ENCODE peak calls at places on chromosomes 16 and 17, in nine cellular contexts. X is activated CD4-positive, alpha-beta T cell treated with anti-CD3 and anti-CD28 coated beads, Interleukin-2, amount 50 U/mL, for 1 hour; N is iris pigment epithelial cell; Z is Caco-2; I is hypothalamus; F is activated naive CD4-positive, alpha-beta T cell treated with anti-CD3 and anti-CD28 coated beads, Interleukin-2, amount 10 ng/mL, durations not matched to agents 7 days and 5 days; E is naive B cell; K is neural crest cell; J is activated naive CD8-positive, alpha-beta T cell treated with anti-CD3 and anti-CD28 coated beads, Interleukin-2, amount 50 U/mL, for 24 hours. S is an unnamed sample.

GRCh38 chr16:11213373-11213772 is 42.6 kb downstream of the SOCS1 start:
- DNase-seq in I (no peak), K (no peak), J (no peak), F (no peak), Z (no peak), X (no peak), E (no peak), N (no peak), S (no peak)

GRCh38 chr17:32756696-32757095 is 120.2 kb downstream of the MYO1D start:
- DNase-seq in K (no peak), N (no peak), E (no peak), Z (no peak), I (no peak), J (no peak), F (no peak), X (no peak), S (no peak)

GRCh38 chr16:72819345-72819744 is 228.6 kb downstream of the ZFHX3 start:
- DNase-seq in F (no peak), X (no peak), I (no peak), Z (no peak), N (peak), J (no peak), K (no peak), E (no peak), S (no peak)

GRCh38 chr17:82909322-82909904 is 69.6 kb upstream of the ZNF750 start:
- DNase-seq in K (no peak), Z (no peak), E (no peak), F (peak), N (no peak), I (no peak), J (peak), X (no peak), S (no peak)

GRCh38 chr17:32504166-32504990 is 17.6 kb downstream of the CDK5R1 start:
- DNase-seq in F (peak), E (no peak), K (no peak), N (no peak), J (no peak), X (no peak), I (no peak), Z (no peak), S (no peak)

GRCh38 chr17:68019336-68019674 is 16.2 kb upstream of the KPNA2 start:
- DNase-seq in I (no peak), K (no peak), J (no peak), N (no peak), X (no peak), Z (peak), E (no peak), F (no peak), S (no peak)

GRCh38 chr17:82238562-82239201 is 9.8 kb downstream of the SLC16A3 start:
- DNase-seq in F (peak), E (no peak), K (no peak), J (peak), I (no peak), X (peak), Z (no peak), N (peak), S (peak)

GRCh38 chr16:919658-920631 is 50.8 kb downstream of the LMF1 start:
- DNase-seq in J (no peak), K (no peak), Z (no peak), F (no peak), X (no peak), I (no peak), E (no peak), N (peak), S (no peak)

GRCh38 chr16:67872131-67872630 is 671 bp upstream of the EDC4 start:
- DNase-seq in E (no peak), N (no peak), X (no peak), F (no peak), K (no peak), J (no peak), I (no peak), Z (no peak), S (no peak)

GRCh38 chr16:81894592-81894991 is 115.5 kb downstream of the PLCG2 start:
- DNase-seq in F (no peak), N (no peak), K (no peak), Z (no peak), J (no peak), I (no peak), X (no peak), E (no peak), S (no peak)

S was measured in T47D.